ENCODE peak calls at places on chromosomes 5 and 9, in ten cellular contexts. One of them, this sample, is unnamed.

GRCh38 chr5:122392844-122393243 is 80.8 kb downstream of the SNCAIP start:
- DNase-seq in left ventricle myocardium inferior: no peak
- DNase-seq in Peyer's patch: no peak
- DNase-seq in HCT116: no peak
- DNase-seq in psoas muscle: no peak
- DNase-seq in pancreas: no peak
- DNase-seq in transverse colon: no peak
- DNase-seq in IMR-90: peak; percentile 75
- DNase-seq in GM23338: no peak
- DNase-seq in tibial artery: no peak
- DNase-seq in this sample: no peak

GRCh38 chr9:73441890-73442818 is 290.5 kb downstream of the ANXA1 start:
- DNase-seq in left ventricle myocardium inferior: no peak
- DNase-seq in Peyer's patch: no peak
- DNase-seq in HCT116: no peak
- DNase-seq in psoas muscle: no peak
- DNase-seq in pancreas: no peak
- DNase-seq in transverse colon: no peak
- DNase-seq in IMR-90: no peak
- DNase-seq in GM23338: peak; percentile 86
- DNase-seq in tibial artery: no peak
- DNase-seq in this sample: peak; percentile 0

GRCh38 chr9:73172811-73173210 is 21.1 kb downstream of the ANXA1 start:
- DNase-seq in left ventricle myocardium inferior: no peak
- DNase-seq in Peyer's patch: no peak
- DNase-seq in HCT116: no peak
- DNase-seq in psoas muscle: no peak
- DNase-seq in pancreas: no peak
- DNase-seq in transverse colon: no peak
- DNase-seq in IMR-90: no peak
- DNase-seq in GM23338: no peak
- DNase-seq in tibial artery: no peak
- DNase-seq in this sample: no peak

GRCh38 chr9:82923410-82924242 is 139.3 kb downstream of the RASEF start:
- DNase-seq in left ventricle myocardium inferior: no peak
- DNase-seq in Peyer's patch: no peak
- DNase-seq in HCT116: no peak
- DNase-seq in psoas muscle: no peak
- DNase-seq in pancreas: no peak
- DNase-seq in transverse colon: no peak
- DNase-seq in IMR-90: no peak
- DNase-seq in GM23338: no peak
- DNase-seq in tibial artery: no peak
- DNase-seq in this sample: peak; percentile 32

GRCh38 chr9:89661391-89661949 is 56.7 kb downstream of the GADD45G start:
- DNase-seq in left ventricle myocardium inferior: peak; percentile 41
- DNase-seq in Peyer's patch: peak; percentile 66
- DNase-seq in HCT116: no peak
- DNase-seq in psoas muscle: no peak
- DNase-seq in pancreas: no peak
- DNase-seq in transverse colon: peak; percentile 47
- DNase-seq in IMR-90: no peak
- DNase-seq in GM23338: no peak
- DNase-seq in tibial artery: peak; percentile 61
- DNase-seq in this sample: no peak

GRCh38 chr9:94593459-94594345 is at the start of gene FBP2:
- DNase-seq in left ventricle myocardium inferior: no peak
- DNase-seq in Peyer's patch: no peak
- DNase-seq in HCT116: no peak
- DNase-seq in psoas muscle: no peak
- DNase-seq in pancreas: peak; percentile 42
- DNase-seq in transverse colon: no peak
- DNase-seq in IMR-90: no peak
- DNase-seq in GM23338: no peak
- DNase-seq in tibial artery: no peak
- DNase-seq in this sample: no peak

GRCh38 chr5:50846261-50846660 is 179.8 kb downstream of the PARP8 start:
- DNase-seq in left ventricle myocardium inferior: no peak
- DNase-seq in Peyer's patch: no peak
- DNase-seq in HCT116: no peak
- DNase-seq in psoas muscle: no peak
- DNase-seq in pancreas: no peak
- DNase-seq in transverse colon: no peak
- DNase-seq in IMR-90: no peak
- DNase-seq in GM23338: no peak
- DNase-seq in tibial artery: no peak
- DNase-seq in this sample: no peak

GRCh38 chr5:88607492-88607891 is 275.5 kb downstream of the MEF2C start:
- DNase-seq in left ventricle myocardium inferior: no peak
- DNase-seq in Peyer's patch: no peak
- DNase-seq in HCT116: no peak
- DNase-seq in psoas muscle: no peak
- DNase-seq in pancreas: no peak
- DNase-seq in transverse colon: no peak
- DNase-seq in IMR-90: no peak
- DNase-seq in GM23338: no peak
- DNase-seq in tibial artery: no peak
- DNase-seq in this sample: no peak

GRCh38 chr5:150323092-150323491 is 20.4 kb upstream of the ARSI start:
- DNase-seq in left ventricle myocardium inferior: no peak
- DNase-seq in Peyer's patch: no peak
- DNase-seq in HCT116: no peak
- DNase-seq in psoas muscle: no peak
- DNase-seq in pancreas: no peak
- DNase-seq in transverse colon: no peak
- DNase-seq in IMR-90: peak; percentile 76
- DNase-seq in GM23338: no peak
- DNase-seq in tibial artery: no peak
- DNase-seq in this sample: no peak

GRCh38 chr5:63145167-63145566 is 566.5 kb downstream of the LRRC70 start:
- DNase-seq in left ventricle myocardium inferior: peak; percentile 12
- DNase-seq in Peyer's patch: no peak
- DNase-seq in HCT116: no peak
- DNase-seq in psoas muscle: peak; percentile 18
- DNase-seq in pancreas: no peak
- DNase-seq in transverse colon: no peak
- DNase-seq in IMR-90: no peak
- DNase-seq in GM23338: no peak
- DNase-seq in tibial artery: peak; percentile 69
- DNase-seq in this sample: no peak

GRCh38 chr5:109345699-109346098 is 64.1 kb downstream of the PJA2 start:
- DNase-seq in left ventricle myocardium inferior: no peak
- DNase-seq in Peyer's patch: no peak
- DNase-seq in HCT116: no peak
- DNase-seq in psoas muscle: no peak
- DNase-seq in pancreas: no peak
- DNase-seq in transverse colon: no peak
- DNase-seq in IMR-90: no peak
- DNase-seq in GM23338: no peak
- DNase-seq in tibial artery: no peak
- DNase-seq in this sample: no peak

GRCh38 chr5:103444333-103445038 is 118.1 kb downstream of the NUDT12 start:
- DNase-seq in left ventricle myocardium inferior: no peak
- DNase-seq in Peyer's patch: peak; percentile 51
- DNase-seq in HCT116: no peak
- DNase-seq in psoas muscle: no peak
- DNase-seq in pancreas: no peak
- DNase-seq in transverse colon: peak; percentile 8
- DNase-seq in IMR-90: no peak
- DNase-seq in GM23338: no peak
- DNase-seq in tibial artery: no peak
- DNase-seq in this sample: no peak
- H3K27ac ChIP-seq in left ventricle myocardium inferior: no peak overlapping the region
- H3K27ac ChIP-seq in Peyer's patch: no peak overlapping the region
- H3K27ac ChIP-seq in HCT116: no peak overlapping the region
- H3K27ac ChIP-seq in psoas muscle: no peak overlapping the region
- H3K27ac ChIP-seq in pancreas: peak overlapping the region; percentile 43
- H3K27ac ChIP-seq in transverse colon: no peak overlapping the region
- H3K27ac ChIP-seq in IMR-90: no peak overlapping the region
- H3K27ac ChIP-seq in GM23338: no peak overlapping the region
- H3K27ac ChIP-seq in tibial artery: no peak overlapping the region
- H3K27ac ChIP-seq in this sample: no peak overlapping the region

GRCh38 chr5:93572773-93573626 is 8.0 kb downstream of the NR2F1-AS1 start:
- DNase-seq in left ventricle myocardium inferior: no peak
- DNase-seq in Peyer's patch: no peak
- DNase-seq in HCT116: no peak
- DNase-seq in psoas muscle: no peak
- DNase-seq in pancreas: no peak
- DNase-seq in transverse colon: no peak
- DNase-seq in IMR-90: no peak
- DNase-seq in GM23338: peak; percentile 78
- DNase-seq in tibial artery: no peak
- DNase-seq in this sample: no peak
- H3K27me3 ChIP-seq in left ventricle myocardium inferior: peaks cover 100% of the 10 kb centered on the region
- H3K27me3 ChIP-seq in Peyer's patch: no peaks in the 10 kb centered on the region
- H3K27me3 ChIP-seq in HCT116: no peaks in the 10 kb centered on the region
- H3K27me3 ChIP-seq in psoas muscle: peaks cover 68% of the 10 kb centered on the region
- H3K27me3 ChIP-seq in pancreas: no peaks in the 10 kb centered on the region
- H3K27me3 ChIP-seq in transverse colon: peaks cover 100% of the 10 kb centered on the region
- H3K27me3 ChIP-seq in IMR-90: no peaks in the 10 kb centered on the region
- H3K27me3 ChIP-seq in GM23338: peaks cover 100% of the 10 kb centered on the region
- H3K27me3 ChIP-seq in tibial artery: no peaks in the 10 kb centered on the region
- H3K27me3 ChIP-seq in this sample: no peaks in the 10 kb centered on the region

GRCh38 chr9:121199921-121200320 is 1.7 kb downstream of the RAB14 start:
- DNase-seq in left ventricle myocardium inferior: no peak
- DNase-seq in Peyer's patch: no peak
- DNase-seq in HCT116: no peak
- DNase-seq in psoas muscle: no peak
- DNase-seq in pancreas: no peak
- DNase-seq in transverse colon: no peak
- DNase-seq in IMR-90: peak; percentile 21
- DNase-seq in GM23338: no peak
- DNase-seq in tibial artery: no peak
- DNase-seq in this sample: no peak

GRCh38 chr9:121194730-121195129 is 6.9 kb downstream of the RAB14 start:
- DNase-seq in left ventricle myocardium inferior: no peak
- DNase-seq in Peyer's patch: no peak
- DNase-seq in HCT116: no peak
- DNase-seq in psoas muscle: no peak
- DNase-seq in pancreas: no peak
- DNase-seq in transverse colon: no peak
- DNase-seq in IMR-90: no peak
- DNase-seq in GM23338: no peak
- DNase-seq in tibial artery: no peak
- DNase-seq in this sample: no peak

GRCh38 chr9:121196389-121196788 is 5.3 kb downstream of the RAB14 start:
- DNase-seq in left ventricle myocardium inferior: no peak
- DNase-seq in Peyer's patch: no peak
- DNase-seq in HCT116: no peak
- DNase-seq in psoas muscle: no peak
- DNase-seq in pancreas: no peak
- DNase-seq in transverse colon: no peak
- DNase-seq in IMR-90: no peak
- DNase-seq in GM23338: no peak
- DNase-seq in tibial artery: no peak
- DNase-seq in this sample: no peak

GRCh38 chr9:121198512-121199042 is 3.1 kb downstream of the RAB14 start:
- DNase-seq in left ventricle myocardium inferior: no peak
- DNase-seq in Peyer's patch: no peak
- DNase-seq in HCT116: no peak
- DNase-seq in psoas muscle: no peak
- DNase-seq in pancreas: no peak
- DNase-seq in transverse colon: no peak
- DNase-seq in IMR-90: no peak
- DNase-seq in GM23338: no peak
- DNase-seq in tibial artery: no peak
- DNase-seq in this sample: no peak

DNA sequence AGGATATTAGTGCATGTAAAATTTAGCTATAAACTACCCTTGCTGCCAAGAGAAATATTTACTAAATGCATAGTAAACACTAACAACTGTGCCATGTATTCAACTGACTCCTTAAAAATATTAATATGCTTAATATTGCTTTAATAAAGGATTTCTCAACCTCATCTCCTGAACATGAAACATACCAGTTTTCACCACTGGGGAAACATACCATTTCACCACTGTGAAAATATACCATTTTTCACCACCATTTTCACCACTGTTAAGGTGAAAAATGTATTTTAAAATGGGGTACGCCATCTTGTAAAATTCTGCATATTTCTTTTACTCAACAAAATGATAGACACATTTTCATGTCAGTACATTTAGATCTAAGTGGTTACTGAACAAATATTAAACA is 4.5 kb downstream of the RAB14 start:
- DNase-seq in left ventricle myocardium inferior: no peak
- DNase-seq in Peyer's patch: no peak
- DNase-seq in HCT116: no peak
- DNase-seq in psoas muscle: no peak
- DNase-seq in pancreas: no peak
- DNase-seq in transverse colon: no peak
- DNase-seq in IMR-90: no peak
- DNase-seq in GM23338: no peak
- DNase-seq in tibial artery: no peak
- DNase-seq in this sample: no peak
- TF ChIP-seq CTCF in left ventricle myocardium inferior: peak; percentile 14
- TF ChIP-seq CTCF in Peyer's patch: peak; percentile 35
- TF ChIP-seq CTCF in HCT116: peak; percentile 4
- TF ChIP-seq CTCF in psoas muscle: no peak
- TF ChIP-seq CTCF in pancreas: no peak
- TF ChIP-seq CTCF in transverse colon: no peak
- TF ChIP-seq CTCF in IMR-90: no peak
- TF ChIP-seq CTCF in GM23338: no peak
- TF ChIP-seq CTCF in tibial artery: no peak
- TF ChIP-seq CTCF in this sample: no peak

GRCh38 chr5:135254183-135254582 is 144.8 kb downstream of the MACROH2A1 start:
- DNase-seq in left ventricle myocardium inferior: no peak
- DNase-seq in Peyer's patch: no peak
- DNase-seq in HCT116: no peak
- DNase-seq in psoas muscle: no peak
- DNase-seq in pancreas: no peak
- DNase-seq in transverse colon: no peak
- DNase-seq in IMR-90: no peak
- DNase-seq in GM23338: no peak
- DNase-seq in tibial artery: no peak
- DNase-seq in this sample: no peak

GRCh38 chr5:135253601-135254165 is 145.3 kb downstream of the MACROH2A1 start:
- DNase-seq in left ventricle myocardium inferior: no peak
- DNase-seq in Peyer's patch: no peak
- DNase-seq in HCT116: no peak
- DNase-seq in psoas muscle: no peak
- DNase-seq in pancreas: no peak
- DNase-seq in transverse colon: no peak
- DNase-seq in IMR-90: no peak
- DNase-seq in GM23338: no peak
- DNase-seq in tibial artery: no peak
- DNase-seq in this sample: no peak

GRCh38 chr5:135251099-135251498 is 147.9 kb downstream of the MACROH2A1 start:
- DNase-seq in left ventricle myocardium inferior: no peak
- DNase-seq in Peyer's patch: no peak
- DNase-seq in HCT116: no peak
- DNase-seq in psoas muscle: no peak
- DNase-seq in pancreas: no peak
- DNase-seq in transverse colon: no peak
- DNase-seq in IMR-90: no peak
- DNase-seq in GM23338: no peak
- DNase-seq in tibial artery: no peak
- DNase-seq in this sample: no peak

GRCh38 chr5:135249658-135250057 is 149.4 kb downstream of the MACROH2A1 start:
- DNase-seq in left ventricle myocardium inferior: no peak
- DNase-seq in Peyer's patch: no peak
- DNase-seq in HCT116: no peak
- DNase-seq in psoas muscle: no peak
- DNase-seq in pancreas: no peak
- DNase-seq in transverse colon: no peak
- DNase-seq in IMR-90: peak; percentile 66
- DNase-seq in GM23338: no peak
- DNase-seq in tibial artery: no peak
- DNase-seq in this sample: peak; percentile 37

GRCh38 chr5:135255461-135256178 is 143.4 kb downstream of the MACROH2A1 start:
- DNase-seq in left ventricle myocardium inferior: no peak
- DNase-seq in Peyer's patch: no peak
- DNase-seq in HCT116: no peak
- DNase-seq in psoas muscle: no peak
- DNase-seq in pancreas: no peak
- DNase-seq in transverse colon: no peak
- DNase-seq in IMR-90: no peak
- DNase-seq in GM23338: no peak
- DNase-seq in tibial artery: no peak
- DNase-seq in this sample: no peak
- H3K27ac ChIP-seq in left ventricle myocardium inferior: no peak overlapping the region
- H3K27ac ChIP-seq in Peyer's patch: no peak overlapping the region
- H3K27ac ChIP-seq in HCT116: no peak overlapping the region
- H3K27ac ChIP-seq in psoas muscle: no peak overlapping the region
- H3K27ac ChIP-seq in pancreas: no peak overlapping the region
- H3K27ac ChIP-seq in transverse colon: no peak overlapping the region
- H3K27ac ChIP-seq in IMR-90: no peak overlapping the region
- H3K27ac ChIP-seq in GM23338: no peak overlapping the region
- H3K27ac ChIP-seq in tibial artery: no peak overlapping the region
- H3K27ac ChIP-seq in this sample: no peak overlapping the region

This sample was measured in brain microvascular endothelial cell.